ENCODE peak calls at places on chromosome 4, in eight cellular contexts. P is heart right ventricle, Z is H9, R is psoas muscle, S is brain microvascular endothelial cell, X is hepatocyte, F is right atrium auricular region, O is RWPE2. L is an unnamed sample.

GRCh38 chr4:174284181-174284886 is 623 bp downstream of the CEP44 start:
- DNase-seq in F (no peak), R (no peak), S (peak; percentile 56), Z (no peak), O (no peak), X (peak; percentile 49), P (no peak), L (peak; percentile 9)

GRCh38 chr4:101790521-101791188 is at the start of gene BANK1:
- DNase-seq in P (peak; percentile 6), Z (peak; percentile 88), O (no peak), R (peak; percentile 30), S (no peak), X (peak; percentile 64), F (no peak), L (no peak)

GRCh38 chr4:77833158-77833724 is 14.1 kb upstream of the CNOT6L start:
- DNase-seq in O (no peak), Z (no peak), X (no peak), R (no peak), S (no peak), F (no peak), P (no peak), L (no peak)

GRCh38 chr4:168797176-168797575 is 212.9 kb downstream of the CBR4 start:
- DNase-seq in O (no peak), F (no peak), S (peak; percentile 79), P (no peak), Z (no peak), X (no peak), R (no peak), L (peak; percentile 42)

GRCh38 chr4:164807611-164808010 is 53.7 kb downstream of the SMIM31 start:
- DNase-seq in O (no peak), Z (peak; percentile 50), X (peak; percentile 47), P (no peak), S (peak; percentile 16), R (no peak), F (no peak), L (no peak)

GRCh38 chr4:113394730-113395530 is 345.5 kb downstream of the ANK2 start:
- DNase-seq in X (peak; percentile 93), F (no peak), O (no peak), S (peak; percentile 81), Z (peak; percentile 51), P (peak; percentile 80), R (no peak), L (peak; percentile 24)

GRCh38 chr4:138542191-138542771 is 300.1 kb upstream of the SLC7A11 start:
- DNase-seq in P (no peak), O (no peak), R (no peak), Z (no peak), X (no peak), F (no peak), S (no peak), L (no peak)

GRCh38 chr4:1169691-1170096 is 2.7 kb downstream of the SPON2 start:
- DNase-seq in P (no peak), X (no peak), Z (no peak), O (peak; percentile 59), R (no peak), S (no peak), F (no peak), L (no peak)

GRCh38 chr4:2399216-2399615 is 19.2 kb downstream of the ZFYVE28 start:
- DNase-seq in F (no peak), P (no peak), S (no peak), O (peak; percentile 38), X (no peak), R (no peak), Z (no peak), L (no peak)

GRCh38 chr4:1763550-1764080 is 29.5 kb upstream of the FGFR3 start:
- DNase-seq in X (peak; percentile 85), Z (no peak), S (peak; percentile 25), O (no peak), F (no peak), P (peak; percentile 29), R (no peak), L (no peak)

GRCh38 chr4:1721666-1722550 is 587 bp downstream of the TACC3 start:
- DNase-seq in F (no peak), S (no peak), X (no peak), O (peak; percentile 52), R (no peak), Z (peak; percentile 27), P (no peak), L (no peak)

GRCh38 chr4:68271851-68272756 is 26.6 kb upstream of the TMPRSS11B start:
- DNase-seq in X (peak; percentile 34), O (no peak), P (no peak), R (no peak), Z (peak; percentile 32), S (peak; percentile 35), F (no peak), L (peak; percentile 28)

GRCh38 chr4:19026281-19026680 is 1004.7 kb upstream of the LCORL start:
- DNase-seq in X (no peak), S (no peak), P (no peak), Z (no peak), O (no peak), R (no peak), F (no peak), L (no peak)

GRCh38 chr4:56654238-56654632 is 26.9 kb downstream of the HOPX start:
- DNase-seq in P (no peak), F (no peak), X (no peak), O (no peak), Z (no peak), S (no peak), R (no peak), L (no peak)

GRCh38 chr4:56656346-56656643 is 24.8 kb downstream of the HOPX start:
- DNase-seq in O (no peak), R (peak; percentile 25), Z (no peak), F (no peak), X (peak; percentile 19), P (peak; percentile 8), S (no peak), L (no peak)

GRCh38 chr4:56653461-56654237 is 27.4 kb downstream of the HOPX start:
- DNase-seq in X (no peak), O (no peak), S (no peak), R (no peak), Z (no peak), P (no peak), F (no peak), L (no peak)

GRCh38 chr4:56655627-56656345 is 25.3 kb downstream of the HOPX start:
- DNase-seq in R (peak; percentile 26), Z (no peak), O (peak; percentile 51), F (no peak), X (peak; percentile 31), P (no peak), S (no peak), L (no peak)

DNA sequence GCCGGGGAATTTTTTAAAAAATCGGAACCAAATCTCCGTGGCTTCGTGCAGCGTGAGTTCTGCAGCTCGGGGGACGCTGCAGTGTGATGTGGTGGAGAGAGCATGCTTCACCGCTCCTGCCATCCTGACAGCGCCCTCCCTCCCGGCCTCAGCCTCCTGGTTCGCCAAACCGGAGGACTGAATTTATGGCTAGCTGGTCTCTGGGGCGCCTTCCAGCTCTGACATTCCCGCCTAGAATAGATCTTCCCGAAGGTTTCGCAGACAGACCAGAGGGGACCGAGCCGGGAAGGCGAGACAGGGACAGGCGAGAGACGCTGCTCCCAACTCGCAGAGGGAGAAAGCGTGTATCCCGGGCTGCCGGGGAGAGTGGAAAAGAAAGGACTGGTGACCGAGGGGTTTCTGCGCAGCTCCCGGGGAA is 25.9 kb downstream of the HOPX start:
- DNase-seq in O (peak; percentile 56), X (peak; percentile 29), Z (peak; percentile 50), S (no peak), R (peak; percentile 54), P (peak; percentile 12), F (no peak), L (no peak)
- H3K27me3 ChIP-seq in O (no peaks in the 10 kb centered on the region), X (peaks cover 53% of the 10 kb centered on the region), Z (peaks cover 51% of the 10 kb centered on the region), S (no peaks in the 10 kb centered on the region), R (no peaks in the 10 kb centered on the region), P (peaks cover 61% of the 10 kb centered on the region), F (no peaks in the 10 kb centered on the region), L (peaks cover 51% of the 10 kb centered on the region)

DNA sequence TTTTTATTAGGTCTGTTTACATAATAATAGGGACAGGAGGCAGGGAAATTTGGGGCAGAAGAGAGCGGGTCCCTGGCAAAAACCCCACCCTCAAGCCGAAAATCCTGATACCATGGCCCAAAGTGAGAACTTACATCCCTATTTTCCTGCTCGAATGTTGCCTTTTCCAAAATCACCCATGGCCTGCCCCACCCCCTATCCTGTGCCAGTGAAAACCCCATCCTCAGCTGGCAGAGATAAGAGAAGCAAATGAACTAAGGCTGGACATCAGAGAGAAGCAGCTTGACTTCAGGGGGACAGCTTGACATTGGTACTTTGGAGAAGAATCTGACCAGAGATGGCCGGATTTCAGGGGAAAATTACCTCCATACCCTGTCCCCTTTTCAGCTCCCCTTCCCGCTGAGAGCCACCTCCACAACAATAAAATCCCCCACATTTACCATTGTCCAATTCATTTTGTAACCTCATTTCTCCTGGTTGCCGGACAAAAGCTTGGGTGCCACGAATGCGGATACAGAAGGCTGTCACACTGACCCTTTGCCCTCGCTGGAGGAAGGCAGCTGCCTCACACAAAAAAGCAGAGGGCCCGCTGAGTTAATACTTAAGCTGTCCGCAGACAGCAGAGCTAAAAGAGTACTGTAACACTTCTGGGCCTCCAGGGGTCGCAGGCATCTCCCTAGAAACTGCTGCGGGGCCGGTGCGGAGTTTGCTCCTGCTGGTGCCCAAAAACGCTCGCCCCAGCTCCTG is 196.2 kb downstream of the SNCA start:
- DNase-seq in Z (peak; percentile 95), O (peak; percentile 45), S (peak; percentile 42), F (no peak), X (peak; percentile 87), P (peak; percentile 5), R (no peak), L (no peak)
- TF ChIP-seq CTCF in Z (peak; percentile 91), O (peak; percentile 55), S (peak; percentile 87), F (peak; percentile 57), X (peak; percentile 69), P (peak; percentile 51), R (no peak), L (peak; percentile 86)

GRCh38 chr4:6555519-6555918 is 19.5 kb upstream of the MAN2B2 start:
- DNase-seq in X (no peak), P (no peak), Z (no peak), R (no peak), F (no peak), O (no peak), S (no peak), L (no peak)
- H3K27me3 ChIP-seq in X (peaks cover 48% of the 10 kb centered on the region), P (peaks cover 36% of the 10 kb centered on the region), Z (peaks cover 2% of the 10 kb centered on the region), R (peaks cover 13% of the 10 kb centered on the region), F (no peaks in the 10 kb centered on the region), O (no peaks in the 10 kb centered on the region), S (peaks cover 3% of the 10 kb centered on the region), L (peaks cover 19% of the 10 kb centered on the region)

DNA sequence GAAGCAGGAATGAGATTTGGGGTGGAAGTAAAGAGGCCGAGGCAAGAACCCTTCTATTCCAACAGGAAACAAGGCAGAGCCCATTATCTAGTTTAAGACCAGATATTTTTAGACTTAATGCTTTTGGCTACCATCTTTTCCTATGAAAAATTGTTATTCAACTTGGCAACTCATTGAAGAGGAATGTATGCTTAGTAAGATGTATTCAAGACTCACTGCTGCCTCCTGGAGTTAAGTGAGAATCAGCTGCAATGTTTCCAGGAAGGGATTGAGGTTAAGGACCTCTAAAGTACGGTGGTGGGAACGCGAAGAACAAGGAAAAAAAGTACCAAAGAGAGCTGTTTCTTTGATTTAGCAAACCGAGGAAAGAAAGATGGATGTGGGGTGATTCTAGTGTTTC is 89.1 kb downstream of the RAPGEF2 start:
- DNase-seq in P (no peak), R (no peak), F (no peak), X (peak; percentile 52), O (no peak), Z (peak; percentile 45), S (peak; percentile 68), L (no peak)
- TF ChIP-seq CTCF in P (peak; percentile 19), R (peak; percentile 23), F (peak; percentile 22), X (peak; percentile 42), O (peak; percentile 38), Z (peak; percentile 71), S (peak; percentile 73), L (peak; percentile 48)